ENCODE peak calls at places on chromosomes 4 and X, in eight cellular contexts. A, V, R, T, J, O, H and X are unnamed samples.

GRCh38 chr4:68147079-68147478 is 17.4 kb upstream of the TMPRSS11F start:
- DNase-seq in A (no peak), V (no peak), R (no peak), T (no peak), J (no peak), O (no peak), H (no peak), X (no peak)

GRCh38 chr4:7334521-7335275 is 100.0 kb downstream of the PSAPL1 start:
- DNase-seq in A (no peak), V (no peak), R (no peak), T (no peak), J (no peak), O (no peak), H (peak), X (no peak)

GRCh38 chrX:3711331-3711917 is 2.0 kb downstream of the PRKX start:
- DNase-seq in A (no peak), V (no peak), R (no peak), T (no peak), J (no peak), O (no peak), H (no peak), X (peak)

GRCh38 chrX:81261576-81261975 is 59.7 kb downstream of the SH3BGRL start:
- DNase-seq in A (no peak), V (peak), R (no peak), T (no peak), J (no peak), O (no peak), H (no peak), X (no peak)

GRCh38 chr4:8391972-8392371 is 48.6 kb downstream of the ACOX3 start:
- DNase-seq in A (no peak), V (peak), R (no peak), T (no peak), J (peak), O (no peak), H (no peak), X (no peak)

GRCh38 chr4:8428288-8429097 is 12.0 kb downstream of the ACOX3 start:
- DNase-seq in A (peak), V (peak), R (peak), T (peak), J (peak), O (peak), H (peak), X (peak)

GRCh38 chr4:151013491-151013890 is 1.6 kb downstream of the LRBA start:
- DNase-seq in A (no peak), V (peak), R (no peak), T (no peak), J (peak), O (no peak), H (no peak), X (no peak)

GRCh38 chr4:14977836-14978235 is 24.4 kb upstream of the CPEB2 start:
- DNase-seq in A (no peak), V (no peak), R (no peak), T (no peak), J (no peak), O (no peak), H (no peak), X (no peak)

DNA sequence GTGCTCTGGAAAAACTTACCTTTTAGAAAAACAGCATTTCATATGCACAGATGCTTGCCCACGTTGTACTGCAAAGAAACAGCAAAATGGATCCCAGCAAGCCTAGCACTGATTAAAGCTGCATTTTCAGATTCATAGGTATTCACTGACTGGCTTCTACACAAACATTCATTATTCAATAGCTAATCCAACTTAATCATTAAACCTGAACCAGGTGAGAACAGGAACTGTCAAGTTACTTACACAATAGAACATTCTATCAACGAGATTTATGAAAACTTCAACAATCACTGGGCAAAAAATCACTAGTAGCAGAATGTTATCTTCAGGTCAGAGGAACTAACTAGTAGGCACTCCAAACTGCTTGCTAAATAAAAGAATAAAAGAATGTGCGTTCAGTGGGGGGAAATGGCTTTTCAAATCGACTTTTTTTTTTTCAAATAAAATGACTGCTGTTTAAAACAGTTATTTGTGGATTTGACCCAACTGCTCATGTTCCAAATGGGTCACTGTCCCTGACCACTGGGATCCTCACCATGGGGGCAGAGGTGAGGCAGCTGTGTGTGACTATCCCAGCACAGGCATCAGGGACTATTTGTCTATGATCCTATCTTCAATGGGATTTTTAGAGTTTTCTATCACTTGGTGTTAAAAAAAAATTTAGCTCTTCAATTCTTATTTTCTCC is 42.3 kb downstream of the STX18 start:
- DNase-seq in A (no peak), V (no peak), R (no peak), T (no peak), J (no peak), O (no peak), H (no peak), X (no peak)
- H3K4me3 ChIP-seq in A (no peak), V (no peak), R (no peak), T (no peak), J (no peak), O (no peak), H (no peak), X (no peak)

GRCh38 chr4:186827542-186827887 is 103.9 kb upstream of the FAT1 start:
- DNase-seq in A (no peak), V (no peak), R (no peak), T (no peak), J (no peak), O (no peak), H (no peak), X (no peak)
- H3K4me3 ChIP-seq in A (no peak), V (no peak), R (no peak), T (no peak), J (no peak), O (no peak), H (no peak), X (no peak)

GRCh38 chrX:141176586-141177451 is at the start of gene LDOC1:
- DNase-seq in A (peak), V (peak), R (peak), T (peak), J (peak), O (peak), H (peak), X (peak)
- H3K4me3 ChIP-seq in A (peak), V (peak), R (peak), T (peak), J (peak), O (peak), H (peak), X (peak)

GRCh38 chr4:142372570-142373300 is 473.4 kb downstream of the INPP4B start:
- DNase-seq in A (no peak), V (peak), R (no peak), T (no peak), J (no peak), O (no peak), H (no peak), X (no peak)
- H3K4me3 ChIP-seq in A (no peak), V (no peak), R (no peak), T (no peak), J (no peak), O (no peak), H (no peak), X (no peak)

GRCh38 chr4:55122235-55122634 is 3.2 kb downstream of the KDR start:
- DNase-seq in A (no peak), V (no peak), R (no peak), T (no peak), J (peak), O (no peak), H (no peak), X (no peak)

GRCh38 chr4:55118397-55118796 is 7.0 kb downstream of the KDR start:
- DNase-seq in A (no peak), V (no peak), R (no peak), T (no peak), J (no peak), O (no peak), H (no peak), X (no peak)

GRCh38 chr4:55123791-55124190 is 1.6 kb downstream of the KDR start:
- DNase-seq in A (no peak), V (no peak), R (no peak), T (no peak), J (peak), O (no peak), H (no peak), X (no peak)

GRCh38 chr4:55124337-55125076 is 888 bp downstream of the KDR start:
- DNase-seq in A (no peak), V (peak), R (peak), T (no peak), J (peak), O (no peak), H (no peak), X (peak)

DNA sequence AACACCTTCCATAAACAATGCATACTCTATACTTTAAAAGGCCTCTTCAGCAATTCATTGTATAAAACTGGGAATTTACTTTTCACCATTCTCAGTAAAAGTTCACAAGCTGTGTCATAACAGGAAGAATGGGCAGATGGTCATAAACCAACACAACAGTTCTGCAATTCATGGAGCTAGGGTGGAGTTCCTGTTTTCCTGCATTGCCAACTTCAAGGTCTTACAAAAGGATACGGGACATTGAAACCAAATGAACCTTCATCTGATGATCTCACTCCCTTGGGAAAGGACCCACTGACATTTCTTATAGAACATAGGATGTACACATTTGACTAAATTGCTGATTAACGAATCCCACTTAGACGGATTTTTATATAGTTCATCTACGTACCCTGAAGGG is 4.1 kb downstream of the KDR start:
- DNase-seq in A (no peak), V (no peak), R (no peak), T (no peak), J (peak), O (no peak), H (no peak), X (no peak)
- H3K4me3 ChIP-seq in A (no peak), V (no peak), R (no peak), T (no peak), J (peak), O (no peak), H (peak), X (peak)

DNA sequence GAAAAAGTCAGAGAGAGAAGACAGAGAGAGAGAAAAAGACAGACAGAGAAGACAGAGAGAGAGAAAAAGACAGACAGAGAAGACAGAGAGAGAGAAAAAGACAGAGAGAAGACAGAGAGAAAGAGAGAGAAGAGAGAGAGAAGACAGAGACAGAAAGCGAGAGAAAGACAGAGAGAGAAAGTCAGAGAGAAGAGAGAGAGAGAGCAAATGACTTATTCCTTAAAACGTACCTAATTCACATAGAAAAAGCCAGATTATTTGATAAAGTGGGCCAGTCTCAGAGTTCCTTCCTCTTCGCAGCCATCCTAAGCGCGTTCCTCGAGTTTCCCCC is 7.4 kb upstream of the SHOX start:
- DNase-seq in A (no peak), V (no peak), R (no peak), T (no peak), J (no peak), O (no peak), H (no peak), X (no peak)
- H3K4me3 ChIP-seq in A (no peak), V (no peak), R (no peak), T (no peak), J (no peak), O (no peak), H (no peak), X (no peak)

DNA sequence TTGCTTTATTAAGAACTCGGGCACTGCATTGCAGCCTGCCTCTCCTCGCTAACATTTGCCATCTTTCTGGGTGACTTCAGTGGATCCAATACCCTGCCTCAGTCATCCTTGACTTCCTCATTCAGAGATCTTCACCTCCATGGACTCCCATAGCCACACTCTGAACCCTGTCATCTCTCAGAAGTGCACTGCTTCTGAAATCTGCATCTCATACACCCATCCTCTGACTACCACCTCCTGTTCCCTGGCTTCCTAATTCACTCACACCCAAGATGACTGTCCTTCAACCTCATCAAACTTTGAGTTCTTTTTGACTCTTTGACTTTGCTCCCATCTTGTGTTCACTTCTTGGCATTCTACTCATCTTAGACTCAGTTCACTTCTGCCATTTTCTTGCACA is 25.3 kb upstream of the CYBB start:
- DNase-seq in A (no peak), V (no peak), R (no peak), T (no peak), J (no peak), O (no peak), H (no peak), X (no peak)
- H3K4me3 ChIP-seq in A (no peak), V (no peak), R (no peak), T (no peak), J (no peak), O (no peak), H (no peak), X (no peak)

GRCh38 chr4:89006307-89006706 is 50.7 kb downstream of the FAM13A start:
- DNase-seq in A (no peak), V (no peak), R (no peak), T (no peak), J (no peak), O (no peak), H (no peak), X (no peak)

GRCh38 chr4:89007338-89007737 is 49.6 kb downstream of the FAM13A start:
- DNase-seq in A (no peak), V (no peak), R (no peak), T (no peak), J (no peak), O (no peak), H (no peak), X (no peak)

GRCh38 chr4:89009653-89010369 is 47.2 kb downstream of the FAM13A start:
- DNase-seq in A (no peak), V (no peak), R (no peak), T (no peak), J (no peak), O (no peak), H (no peak), X (no peak)

GRCh38 chr4:89009107-89009506 is 47.9 kb downstream of the FAM13A start:
- DNase-seq in A (no peak), V (no peak), R (no peak), T (no peak), J (no peak), O (no peak), H (no peak), X (no peak)
- H3K4me3 ChIP-seq in A (no peak), V (no peak), R (no peak), T (no peak), J (no peak), O (no peak), H (no peak), X (no peak)

GRCh38 chr4:6198278-6198677 is 2.1 kb downstream of the JAKMIP1 start:
- DNase-seq in A (peak), V (no peak), R (no peak), T (no peak), J (no peak), O (no peak), H (no peak), X (no peak)
- H3K4me3 ChIP-seq in A (no peak), V (no peak), R (no peak), T (peak), J (no peak), O (peak), H (no peak), X (no peak)

GRCh38 chr4:109256847-109257246 is 45.6 kb downstream of the COL25A1 start:
- DNase-seq in A (no peak), V (no peak), R (no peak), T (no peak), J (no peak), O (no peak), H (no peak), X (no peak)

GRCh38 chr4:109254845-109255244 is 47.6 kb downstream of the COL25A1 start:
- DNase-seq in A (no peak), V (no peak), R (no peak), T (no peak), J (no peak), O (no peak), H (no peak), X (no peak)

GRCh38 chr4:109248322-109248895 is 54.0 kb downstream of the COL25A1 start:
- DNase-seq in A (no peak), V (no peak), R (no peak), T (no peak), J (no peak), O (no peak), H (no peak), X (no peak)

DNA sequence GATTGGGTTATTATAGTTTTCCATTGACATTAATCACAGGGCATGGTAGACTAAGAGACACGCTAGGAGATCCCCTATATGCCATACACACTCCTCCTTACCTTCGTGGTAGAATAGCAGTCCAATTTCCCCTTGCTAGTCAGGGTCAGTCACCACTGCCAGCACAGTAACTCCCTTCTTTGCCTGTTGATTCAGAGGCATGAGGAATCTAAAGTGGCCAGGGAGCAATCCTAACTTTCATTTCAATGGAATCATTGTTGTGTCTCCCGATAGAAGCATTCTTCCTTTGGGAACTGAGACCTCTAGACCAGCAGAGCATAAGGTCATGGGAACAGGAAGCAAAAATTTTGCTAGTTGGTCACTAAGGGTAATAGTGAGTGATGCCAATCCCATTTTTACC is 51.1 kb downstream of the COL25A1 start:
- DNase-seq in A (no peak), V (no peak), R (no peak), T (no peak), J (no peak), O (no peak), H (no peak), X (no peak)
- H3K4me3 ChIP-seq in A (no peak), V (no peak), R (no peak), T (no peak), J (no peak), O (no peak), H (no peak), X (no peak)